ENCODE peak calls at places on chromosome 5, in six cellular contexts. I is stomach, C is adrenal gland, H is GM12878, D is right lobe of liver, B is IMR-90. U is an unnamed sample.

GRCh38 chr5:174229640-174230350 is 184.3 kb downstream of the NSG2 start:
- DNase-seq in C (no peak), H (no peak), D (no peak), B (peak; percentile 4), I (no peak), U (no peak)

GRCh38 chr5:124662261-124662781 is 84.1 kb downstream of the ZNF608 start:
- DNase-seq in D (no peak), I (no peak), H (no peak), B (no peak), C (no peak), U (peak; percentile 40)

GRCh38 chr5:147417133-147417813 is 92.6 kb downstream of the DPYSL3 start:
- DNase-seq in H (no peak), I (peak; percentile 72), B (peak; percentile 77), C (peak; percentile 88), D (no peak), U (peak; percentile 74)

GRCh38 chr5:162154242-162154641 is 86.7 kb downstream of the GABRG2 start:
- DNase-seq in C (no peak), H (no peak), I (no peak), B (no peak), D (no peak), U (no peak)

GRCh38 chr5:127561254-127561653 is 43.8 kb downstream of the PRRC1 start:
- DNase-seq in C (no peak), D (no peak), B (peak; percentile 77), I (no peak), H (no peak), U (no peak)

GRCh38 chr5:159911349-159911748 is 4.9 kb upstream of the ADRA1B start:
- DNase-seq in C (no peak), H (no peak), B (no peak), I (no peak), D (peak; percentile 83), U (no peak)

GRCh38 chr5:135120951-135121350 is 86.9 kb upstream of the PITX1 start:
- DNase-seq in D (no peak), B (no peak), C (no peak), I (no peak), H (no peak), U (no peak)

GRCh38 chr5:43075319-43076293 is 35.5 kb upstream of the ANXA2R start:
- DNase-seq in D (no peak), H (no peak), I (no peak), B (no peak), C (peak; percentile 61), U (no peak)

GRCh38 chr5:179243333-179243732 is 101.9 kb downstream of the ADAMTS2 start:
- DNase-seq in H (no peak), D (peak; percentile 7), C (no peak), B (peak; percentile 76), I (no peak), U (no peak)

GRCh38 chr5:172902497-172903472 is 56.4 kb upstream of the RPL26L1 start:
- DNase-seq in D (peak; percentile 85), C (peak; percentile 94), I (peak; percentile 76), B (peak; percentile 99), H (no peak), U (peak; percentile 81)

GRCh38 chr5:848671-849111 is 2.1 kb downstream of the ZDHHC11 start:
- DNase-seq in C (no peak), H (no peak), B (no peak), D (peak; percentile 41), I (no peak), U (no peak)

GRCh38 chr5:147935032-147935431 is 28.7 kb upstream of the C5orf46 start:
- DNase-seq in B (peak; percentile 62), D (no peak), H (no peak), C (no peak), I (no peak), U (no peak)

GRCh38 chr5:74579215-74579614 is 61.3 kb downstream of the ENC1 start:
- DNase-seq in B (no peak), D (no peak), I (no peak), H (peak; percentile 87), C (no peak), U (no peak)

GRCh38 chr5:757346-757930 is 27.1 kb downstream of the ZDHHC11B start:
- DNase-seq in D (peak; percentile 55), B (no peak), I (peak; percentile 23), C (no peak), H (no peak), U (no peak)

GRCh38 chr5:154166901-154167791 is 23.4 kb upstream of the GALNT10 start:
- DNase-seq in I (no peak), H (no peak), C (no peak), D (no peak), B (no peak), U (no peak)

DNA sequence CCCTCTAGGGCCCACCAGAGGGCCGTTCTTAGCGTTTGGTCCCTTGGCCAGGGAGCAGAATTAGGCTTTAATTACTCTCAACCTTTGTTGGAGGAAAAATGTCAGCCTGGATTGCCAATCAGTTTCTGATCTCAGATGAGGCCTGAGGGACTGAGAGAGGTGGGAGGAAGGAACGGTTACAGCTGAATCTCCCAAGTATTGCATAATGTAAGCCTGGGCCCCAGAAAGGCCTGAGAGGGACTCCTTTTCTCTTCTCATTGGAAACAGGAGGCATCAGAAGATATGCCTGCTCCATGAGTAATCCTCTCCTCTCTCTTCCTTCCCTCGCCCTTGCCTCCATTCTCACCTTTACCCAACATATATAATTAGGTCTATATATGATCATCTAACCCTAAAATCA is 105.7 kb downstream of the INSYN2B start:
- DNase-seq in D (no peak), H (no peak), C (no peak), I (no peak), B (no peak), U (no peak)
- TF ChIP-seq CTCF in D (no peak), H (no peak), C (no peak), I (no peak), B (no peak), U (no peak)

DNA sequence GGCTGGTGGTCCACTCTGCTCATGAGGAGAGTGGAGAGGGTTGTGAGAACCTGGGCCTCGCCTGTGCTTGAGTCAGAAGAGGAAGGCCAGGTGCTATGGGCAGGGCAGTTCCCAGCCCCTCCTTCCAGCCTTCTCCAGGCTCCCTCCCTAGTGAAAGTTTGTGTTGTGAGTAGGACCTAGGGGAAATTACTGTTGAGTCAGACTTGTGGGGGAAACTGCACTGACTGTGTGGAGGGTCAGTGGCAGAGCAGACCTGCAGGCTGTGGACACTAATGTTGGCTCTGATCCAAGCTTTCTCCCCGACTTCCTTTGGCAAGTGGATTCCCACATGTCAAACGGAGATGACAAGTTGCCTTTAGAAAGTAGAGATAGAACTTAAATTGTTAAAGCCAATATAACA is 102.6 kb downstream of the ARHGAP26 start:
- DNase-seq in H (no peak), B (peak; percentile 65), D (no peak), C (no peak), I (peak; percentile 53), U (peak; percentile 58)
- TF ChIP-seq POLR2A in H (no peak), B (no peak), D (no peak), C (no peak), I (no peak), U (no peak)

DNA sequence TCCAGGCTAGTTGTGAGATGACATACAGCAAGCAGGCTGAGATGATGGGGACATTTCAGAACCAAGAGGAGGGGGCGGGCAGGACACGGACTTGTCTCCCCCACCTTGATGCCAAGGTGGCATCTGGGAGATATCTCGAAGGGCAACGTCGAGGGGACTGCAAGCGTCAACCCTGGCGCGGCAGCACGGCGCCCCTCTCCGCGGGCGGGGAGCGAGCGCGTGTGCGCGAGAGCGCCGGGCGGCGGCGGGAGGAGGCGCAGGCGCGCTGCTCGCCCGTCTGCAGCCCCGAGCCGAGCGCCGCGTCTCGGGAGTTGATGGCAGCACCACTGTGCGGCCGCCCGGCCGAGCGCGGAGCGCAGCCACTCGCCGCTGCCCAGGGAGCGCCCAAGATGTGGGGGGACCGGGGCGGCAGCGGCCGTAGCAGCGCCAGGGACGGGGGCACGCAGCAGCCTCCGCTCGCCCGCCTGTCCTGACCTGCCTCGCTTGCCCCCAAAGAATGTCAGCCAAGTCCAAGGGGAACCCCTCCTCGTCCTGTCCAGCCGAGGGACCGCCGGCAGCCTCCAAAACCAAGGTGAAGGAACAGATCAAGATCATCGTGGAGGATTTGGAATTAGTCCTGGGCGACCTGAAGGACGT is at the start of gene PRR16:
- DNase-seq in H (no peak), D (peak; percentile 50), B (peak; percentile 73), C (peak; percentile 15), I (peak; percentile 28), U (peak; percentile 29)
- TF ChIP-seq CTCF in H (no peak), D (no peak), B (peak; percentile 42), C (peak; percentile 39), I (no peak), U (no peak)

GRCh38 chr5:64767959-64768357 is 533 bp downstream of the SREK1IP1 start:
- DNase-seq in H (no peak), I (no peak), C (no peak), B (peak; percentile 18), D (no peak), U (peak; percentile 17)

GRCh38 chr5:64766934-64767333 is 1.6 kb downstream of the SREK1IP1 start:
- DNase-seq in C (no peak), B (no peak), I (no peak), D (no peak), H (no peak), U (no peak)

GRCh38 chr5:64769856-64770255 is 1.1 kb downstream of the CWC27 start:
- DNase-seq in D (no peak), C (no peak), B (no peak), H (no peak), I (no peak), U (no peak)

GRCh38 chr5:64766105-64766504 is 2.4 kb downstream of the SREK1IP1 start:
- DNase-seq in D (no peak), I (no peak), H (no peak), C (no peak), B (peak; percentile 40), U (no peak)

GRCh38 chr5:64768358-64769312 is at the start of the genes CWC27 and SREK1IP1:
- DNase-seq in C (peak; percentile 86), B (peak; percentile 93), H (peak; percentile 79), D (peak; percentile 85), I (peak; percentile 83), U (peak; percentile 84)
- TF ChIP-seq POLR2A in C (peak; percentile 84), B (peak; percentile 89), H (peak; percentile 93), D (peak; percentile 85), I (peak; percentile 20), U (peak; percentile 96)

U was measured in body of pancreas.